ENCODE peak calls at places on chromosome 6, in five cellular contexts. One of them, this sample, is unnamed.
A peak's percentile ranks its signal among the peaks of the same experiment; 100 is the strongest.

GRCh38 chr6:133130863-133131262 is 110.3 kb upstream of the EYA4 start:
- DNase-seq in T-helper 17 cell: no peak
- DNase-seq in HTR-8/SVneo: peak; percentile 11
- DNase-seq in A172: peak; percentile 58
- DNase-seq in AML-193: no peak
- DNase-seq in this sample: no peak

GRCh38 chr6:134721095-134721400 is 228.9 kb downstream of the ALDH8A1 start:
- DNase-seq in T-helper 17 cell: no peak
- DNase-seq in HTR-8/SVneo: no peak
- DNase-seq in A172: no peak
- DNase-seq in AML-193: no peak
- DNase-seq in this sample: no peak

GRCh38 chr6:161301338-161301737 is 27.5 kb upstream of the AGPAT4 start:
- DNase-seq in T-helper 17 cell: no peak
- DNase-seq in HTR-8/SVneo: peak; percentile 38
- DNase-seq in A172: peak; percentile 73
- DNase-seq in AML-193: no peak
- DNase-seq in this sample: no peak

GRCh38 chr6:47292944-47293343 is 16.8 kb downstream of the TNFRSF21 start:
- DNase-seq in T-helper 17 cell: no peak
- DNase-seq in HTR-8/SVneo: no peak
- DNase-seq in A172: peak; percentile 40
- DNase-seq in AML-193: no peak
- DNase-seq in this sample: no peak

GRCh38 chr6:132118144-132118543 is 167.0 kb upstream of the CCN2 start:
- DNase-seq in T-helper 17 cell: no peak
- DNase-seq in HTR-8/SVneo: no peak
- DNase-seq in A172: no peak
- DNase-seq in AML-193: no peak
- DNase-seq in this sample: no peak

GRCh38 chr6:165119231-165120020 is 190.0 kb downstream of the C6orf118 start:
- DNase-seq in T-helper 17 cell: no peak
- DNase-seq in HTR-8/SVneo: no peak
- DNase-seq in A172: no peak
- DNase-seq in AML-193: no peak
- DNase-seq in this sample: no peak

GRCh38 chr6:16487953-16488674 is 249.7 kb downstream of the GMPR start:
- DNase-seq in T-helper 17 cell: no peak
- DNase-seq in HTR-8/SVneo: no peak
- DNase-seq in A172: no peak
- DNase-seq in AML-193: no peak
- DNase-seq in this sample: no peak

GRCh38 chr6:158793432-158793831 is 25.7 kb downstream of the EZR start:
- DNase-seq in T-helper 17 cell: no peak
- DNase-seq in HTR-8/SVneo: peak; percentile 46
- DNase-seq in A172: peak; percentile 38
- DNase-seq in AML-193: peak; percentile 55
- DNase-seq in this sample: peak; percentile 40

This sample was measured in memory B cell.